ENCODE peak calls at places on chromosomes 4 and X, in four cellular contexts. Z is HepG2, D is GM12878, I is K562. J is an unnamed sample.

GRCh38 chr4:169341490-169341889 is 70.7 kb upstream of the SH3RF1 start:
- DNase-seq in Z (no peak), D (peak; percentile 62), I (no peak), J (no peak)

GRCh38 chrX:152872522-152872921 is 25.3 kb upstream of the ZNF185 start:
- DNase-seq in Z (no peak), D (no peak), I (no peak), J (no peak)

GRCh38 chr4:107069049-107069448 is 32.9 kb upstream of the DKK2 start:
- DNase-seq in Z (no peak), D (no peak), I (no peak), J (no peak)

GRCh38 chr4:175891863-175892262 is 79.8 kb upstream of the GPM6A start:
- DNase-seq in Z (peak; percentile 3), D (no peak), I (no peak), J (peak; percentile 1)

GRCh38 chrX:110759785-110760184 is 35.8 kb downstream of the CHRDL1 start:
- DNase-seq in Z (no peak), D (no peak), I (no peak), J (no peak)

GRCh38 chr4:128287159-128287870 is at the start of gene PGRMC2:
- DNase-seq in Z (no peak), D (no peak), I (peak; percentile 38), J (peak; percentile 61)

GRCh38 chr4:3186609-3187008 is 62.4 kb upstream of the MSANTD1 start:
- DNase-seq in Z (no peak), D (no peak), I (no peak), J (no peak)

GRCh38 chrX:15158736-15159406 is 111.0 kb downstream of the ASB9 start:
- DNase-seq in Z (no peak), D (peak; percentile 33), I (no peak), J (no peak)

GRCh38 chr4:72319596-72319995 is 249.4 kb downstream of the ADAMTS3 start:
- DNase-seq in Z (no peak), D (no peak), I (no peak), J (no peak)

GRCh38 chr4:158769175-158769831 is 477 bp downstream of the FNIP2 start:
- DNase-seq in Z (no peak), D (no peak), I (peak; percentile 61), J (no peak)

GRCh38 chr4:3210467-3210866 is 38.5 kb upstream of the MSANTD1 start:
- DNase-seq in Z (no peak), D (no peak), I (no peak), J (no peak)

GRCh38 chrX:118049713-118050112 is 66.9 kb downstream of the KLHL13 start:
- DNase-seq in Z (no peak), D (no peak), I (no peak), J (no peak)

GRCh38 chrX:15471016-15471415 is 22.1 kb downstream of the PIR start:
- DNase-seq in Z (peak; percentile 32), D (peak; percentile 27), I (peak; percentile 40), J (peak; percentile 54)

GRCh38 chr4:123411514-123411913 is 14.9 kb downstream of the SPRY1 start:
- DNase-seq in Z (no peak), D (no peak), I (no peak), J (no peak)

GRCh38 chr4:38489924-38490639 is 173.9 kb upstream of the KLF3 start:
- DNase-seq in Z (peak; percentile 28), D (no peak), I (no peak), J (no peak)

GRCh38 chrX:149512225-149512885 is 7.2 kb upstream of the IDS start:
- DNase-seq in Z (peak; percentile 49), D (peak; percentile 13), I (peak; percentile 60), J (peak; percentile 58)

GRCh38 chr4:183760326-183760725 is 101.2 kb downstream of the TRAPPC11 start:
- DNase-seq in Z (no peak), D (no peak), I (no peak), J (no peak)

GRCh38 chr4:144809056-144809640 is 163.2 kb downstream of the HHIP start:
- DNase-seq in Z (no peak), D (no peak), I (no peak), J (no peak)

GRCh38 chrX:38336538-38337240 is 9.4 kb upstream of the RPGR start:
- DNase-seq in Z (no peak), D (no peak), I (no peak), J (no peak)
- H2AFZ ChIP-seq in Z (no peak overlapping the region), D (no peak overlapping the region), I (no peak overlapping the region), J (no peak overlapping the region)

GRCh38 chrX:39960219-39960618 is 137.5 kb downstream of the BCOR start:
- DNase-seq in Z (no peak), D (no peak), I (no peak), J (no peak)
- TF ChIP-seq ZBTB33 in Z (no peak), D (no peak), I (no peak), J (no peak)

DNA sequence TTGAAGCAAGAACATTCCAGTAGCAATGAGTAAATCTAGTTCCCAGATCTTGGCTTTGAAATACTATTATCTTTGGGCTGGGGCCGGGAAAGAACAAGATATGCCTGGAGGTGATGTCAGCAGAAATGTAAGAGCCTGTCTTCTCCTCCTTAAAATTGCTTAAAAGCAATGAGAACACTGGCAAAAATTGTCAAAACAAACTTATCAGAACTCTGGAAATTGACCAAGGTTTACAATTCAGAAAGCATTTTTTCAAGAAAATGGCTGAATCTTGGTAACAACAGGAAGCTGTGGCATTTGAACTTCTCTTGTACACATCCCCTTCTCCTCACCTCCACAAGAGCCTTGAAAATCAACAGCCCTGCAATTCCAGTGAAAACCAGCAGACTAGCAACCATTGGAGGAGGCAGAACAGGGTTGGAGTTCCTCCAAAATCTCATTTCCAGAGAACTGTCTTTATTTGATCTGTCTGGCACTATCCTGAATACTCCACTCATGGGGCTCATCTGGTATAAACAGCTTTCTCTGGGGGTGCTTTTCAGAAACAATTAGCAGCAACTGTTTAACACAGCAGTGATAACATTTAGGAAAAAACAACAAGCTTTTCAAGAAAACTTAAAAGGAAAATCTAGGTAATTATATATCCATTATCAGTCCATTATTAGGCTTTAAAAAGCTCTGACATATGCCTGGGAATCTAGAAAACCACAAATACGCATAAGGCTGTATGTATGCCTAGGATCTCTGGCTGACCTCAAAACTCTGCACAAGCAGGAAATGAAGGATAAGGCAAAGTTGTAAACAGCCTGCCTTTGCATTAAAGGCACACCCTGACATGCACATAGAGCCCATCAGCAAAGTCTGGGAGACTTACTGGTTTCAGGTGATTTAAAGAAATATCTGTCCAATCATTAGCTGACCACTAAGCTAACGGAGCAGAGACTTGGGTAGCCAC is 13.7 kb downstream of the TIMP1 start:
- DNase-seq in Z (no peak), D (no peak), I (no peak), J (no peak)
- H2AFZ ChIP-seq in Z (no peak overlapping the region), D (no peak overlapping the region), I (no peak overlapping the region), J (no peak overlapping the region)

GRCh38 chr4:100168521-100168920 is 21.7 kb downstream of the DDIT4L start:
- DNase-seq in Z (no peak), D (no peak), I (no peak), J (no peak)
- TF ChIP-seq ZBTB33 in Z (no peak), D (no peak), I (no peak), J (no peak)

DNA sequence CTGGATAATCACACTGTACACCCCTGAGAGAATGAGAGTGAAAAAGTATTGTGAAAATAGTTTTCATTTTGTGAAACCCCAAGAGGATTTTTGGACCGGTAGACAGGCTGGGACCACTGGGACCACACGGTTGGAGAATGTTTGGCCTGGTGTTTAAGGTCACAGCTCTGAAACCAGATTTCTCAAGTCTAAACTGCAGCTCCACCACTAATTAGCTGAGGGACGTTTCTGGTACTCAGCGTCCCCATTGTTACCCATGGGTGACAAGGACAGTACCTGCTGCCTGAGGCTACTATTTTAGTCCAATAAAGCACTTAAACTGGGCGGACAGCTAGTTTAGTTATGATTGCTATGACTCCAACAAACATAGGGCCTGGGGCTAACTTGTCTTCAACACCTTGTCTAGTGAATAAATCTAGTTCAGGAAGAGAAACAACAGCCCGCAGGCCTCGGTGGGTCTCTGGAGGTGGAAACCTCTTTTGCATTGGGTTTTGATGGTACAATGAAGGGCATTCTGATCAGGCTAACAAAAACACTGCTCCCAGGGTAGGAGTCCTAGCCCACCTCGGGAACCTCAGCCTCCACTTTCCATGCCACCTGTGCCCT is 509 bp upstream of the USP11 start:
- DNase-seq in Z (no peak), D (no peak), I (no peak), J (no peak)
- H2AFZ ChIP-seq in Z (no peak overlapping the region), D (peak overlapping the region; percentile 4), I (peak overlapping the region; percentile 90), J (peak overlapping the region; percentile 78)